ENCODE peak calls at places on chromosome 20, in ten cellular contexts. One of them, this sample, is unnamed.

GRCh38 chr20:35617397-35618031 is 1.9 kb downstream of the SPAG4 start:
- DNase-seq in bronchial epithelial cell: peak
- DNase-seq in spleen: peak
- DNase-seq in lower lobe of right lung: peak
- DNase-seq in psoas muscle: peak
- DNase-seq in IMR-90: peak
- DNase-seq in fibroblast of the aortic adventitia: peak
- DNase-seq in cardiac muscle cell: peak
- DNase-seq in Peyer's patch: peak
- DNase-seq in astrocyte: peak
- DNase-seq in this sample: peak

GRCh38 chr20:61023612-61024011 is 228.4 kb upstream of the CDH4 start:
- DNase-seq in bronchial epithelial cell: no peak
- DNase-seq in spleen: no peak
- DNase-seq in lower lobe of right lung: no peak
- DNase-seq in psoas muscle: no peak
- DNase-seq in IMR-90: no peak
- DNase-seq in fibroblast of the aortic adventitia: no peak
- DNase-seq in cardiac muscle cell: no peak
- DNase-seq in Peyer's patch: no peak
- DNase-seq in astrocyte: no peak
- DNase-seq in this sample: no peak

GRCh38 chr20:48841861-48842529 is 14.2 kb upstream of the PREX1 start:
- DNase-seq in bronchial epithelial cell: peak
- DNase-seq in spleen: no peak
- DNase-seq in lower lobe of right lung: no peak
- DNase-seq in psoas muscle: no peak
- DNase-seq in IMR-90: peak
- DNase-seq in fibroblast of the aortic adventitia: peak
- DNase-seq in cardiac muscle cell: peak
- DNase-seq in Peyer's patch: no peak
- DNase-seq in astrocyte: peak
- DNase-seq in this sample: no peak

GRCh38 chr20:2293971-2294370 is 1.8 kb upstream of the TGM3 start:
- DNase-seq in bronchial epithelial cell: no peak
- DNase-seq in spleen: no peak
- DNase-seq in lower lobe of right lung: no peak
- DNase-seq in psoas muscle: no peak
- DNase-seq in IMR-90: no peak
- DNase-seq in fibroblast of the aortic adventitia: no peak
- DNase-seq in cardiac muscle cell: no peak
- DNase-seq in Peyer's patch: peak
- DNase-seq in astrocyte: no peak
- DNase-seq in this sample: no peak

GRCh38 chr20:61569836-61570235 is 317.8 kb downstream of the CDH4 start:
- DNase-seq in bronchial epithelial cell: no peak
- DNase-seq in spleen: peak
- DNase-seq in lower lobe of right lung: no peak
- DNase-seq in psoas muscle: no peak
- DNase-seq in IMR-90: no peak
- DNase-seq in fibroblast of the aortic adventitia: no peak
- DNase-seq in cardiac muscle cell: no peak
- DNase-seq in Peyer's patch: no peak
- DNase-seq in astrocyte: no peak
- DNase-seq in this sample: peak

GRCh38 chr20:43925215-43925614 is 10.6 kb downstream of the TOX2 start:
- DNase-seq in bronchial epithelial cell: no peak
- DNase-seq in spleen: no peak
- DNase-seq in lower lobe of right lung: no peak
- DNase-seq in psoas muscle: no peak
- DNase-seq in IMR-90: no peak
- DNase-seq in fibroblast of the aortic adventitia: no peak
- DNase-seq in cardiac muscle cell: no peak
- DNase-seq in Peyer's patch: no peak
- DNase-seq in astrocyte: no peak
- DNase-seq in this sample: no peak

GRCh38 chr20:17505664-17506517 is 25.3 kb downstream of the BFSP1 start:
- DNase-seq in bronchial epithelial cell: peak
- DNase-seq in spleen: no peak
- DNase-seq in lower lobe of right lung: peak
- DNase-seq in psoas muscle: no peak
- DNase-seq in IMR-90: peak
- DNase-seq in fibroblast of the aortic adventitia: peak
- DNase-seq in cardiac muscle cell: peak
- DNase-seq in Peyer's patch: peak
- DNase-seq in astrocyte: peak
- DNase-seq in this sample: peak

GRCh38 chr20:46872315-46873211 is 22.1 kb upstream of the EYA2 start:
- DNase-seq in bronchial epithelial cell: peak
- DNase-seq in spleen: no peak
- DNase-seq in lower lobe of right lung: no peak
- DNase-seq in psoas muscle: no peak
- DNase-seq in IMR-90: peak
- DNase-seq in fibroblast of the aortic adventitia: peak
- DNase-seq in cardiac muscle cell: peak
- DNase-seq in Peyer's patch: no peak
- DNase-seq in astrocyte: no peak
- DNase-seq in this sample: no peak

GRCh38 chr20:32752458-32753250 is 9.4 kb upstream of the COMMD7 start:
- DNase-seq in bronchial epithelial cell: peak
- DNase-seq in spleen: no peak
- DNase-seq in lower lobe of right lung: no peak
- DNase-seq in psoas muscle: no peak
- DNase-seq in IMR-90: peak
- DNase-seq in fibroblast of the aortic adventitia: peak
- DNase-seq in cardiac muscle cell: peak
- DNase-seq in Peyer's patch: no peak
- DNase-seq in astrocyte: peak
- DNase-seq in this sample: no peak

GRCh38 chr20:33103561-33103960 is 24.1 kb downstream of the BPIFB4 start:
- DNase-seq in bronchial epithelial cell: no peak
- DNase-seq in spleen: no peak
- DNase-seq in lower lobe of right lung: no peak
- DNase-seq in psoas muscle: no peak
- DNase-seq in IMR-90: no peak
- DNase-seq in fibroblast of the aortic adventitia: no peak
- DNase-seq in cardiac muscle cell: no peak
- DNase-seq in Peyer's patch: no peak
- DNase-seq in astrocyte: no peak
- DNase-seq in this sample: no peak

GRCh38 chr20:14384411-14384810 is 47.0 kb upstream of the FLRT3 start:
- DNase-seq in bronchial epithelial cell: peak
- DNase-seq in spleen: no peak
- DNase-seq in lower lobe of right lung: no peak
- DNase-seq in psoas muscle: no peak
- DNase-seq in IMR-90: peak
- DNase-seq in fibroblast of the aortic adventitia: peak
- DNase-seq in cardiac muscle cell: no peak
- DNase-seq in Peyer's patch: no peak
- DNase-seq in astrocyte: no peak
- DNase-seq in this sample: no peak

GRCh38 chr20:63129376-63129965 is 86.5 kb downstream of the YTHDF1 start:
- DNase-seq in bronchial epithelial cell: no peak
- DNase-seq in spleen: peak
- DNase-seq in lower lobe of right lung: no peak
- DNase-seq in psoas muscle: no peak
- DNase-seq in IMR-90: no peak
- DNase-seq in fibroblast of the aortic adventitia: no peak
- DNase-seq in cardiac muscle cell: no peak
- DNase-seq in Peyer's patch: no peak
- DNase-seq in astrocyte: no peak
- DNase-seq in this sample: peak
- H3K4me3 ChIP-seq in bronchial epithelial cell: no peak
- H3K4me3 ChIP-seq in spleen: no peak
- H3K4me3 ChIP-seq in lower lobe of right lung: no peak
- H3K4me3 ChIP-seq in psoas muscle: no peak
- H3K4me3 ChIP-seq in IMR-90: no peak
- H3K4me3 ChIP-seq in fibroblast of the aortic adventitia: no peak
- H3K4me3 ChIP-seq in cardiac muscle cell: no peak
- H3K4me3 ChIP-seq in Peyer's patch: no peak
- H3K4me3 ChIP-seq in astrocyte: no peak
- H3K4me3 ChIP-seq in this sample: no peak

DNA sequence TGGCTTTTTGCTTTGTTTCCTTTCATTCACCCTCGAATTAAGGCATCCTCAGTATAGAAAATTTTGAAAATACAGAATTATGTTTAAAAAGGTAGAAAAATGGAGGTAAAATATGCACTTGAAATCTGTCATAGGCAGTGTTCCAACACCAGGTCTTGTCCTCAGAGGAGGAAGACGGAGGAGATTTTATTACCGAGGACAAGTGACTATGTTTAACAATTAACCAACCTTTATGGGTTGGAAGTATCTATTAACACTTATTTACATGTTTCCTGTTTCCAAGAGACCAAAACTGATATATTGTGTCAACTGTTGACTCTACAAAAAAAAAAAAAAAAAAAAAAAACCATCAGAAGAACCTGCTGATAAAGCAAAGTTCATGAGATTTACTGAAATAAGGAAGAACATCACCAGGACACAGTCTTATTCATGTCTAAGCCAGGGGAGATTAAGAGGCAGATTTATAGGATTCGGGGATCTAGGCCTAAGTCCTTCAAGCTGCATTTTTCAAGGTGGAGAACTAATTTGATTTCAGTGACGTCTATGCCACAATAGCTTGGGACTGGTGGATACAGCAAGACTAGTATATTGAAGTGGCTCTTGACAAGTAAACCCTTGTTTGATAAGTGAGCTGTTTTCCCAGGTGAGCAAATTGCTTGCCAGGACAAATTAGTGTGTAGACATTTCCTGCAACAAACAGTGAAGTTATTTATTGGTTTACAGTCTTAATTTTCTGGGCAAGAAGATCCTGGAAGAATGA is 126.6 kb upstream of the NAA20 start:
- DNase-seq in bronchial epithelial cell: no peak
- DNase-seq in spleen: no peak
- DNase-seq in lower lobe of right lung: no peak
- DNase-seq in psoas muscle: no peak
- DNase-seq in IMR-90: no peak
- DNase-seq in fibroblast of the aortic adventitia: no peak
- DNase-seq in cardiac muscle cell: no peak
- DNase-seq in Peyer's patch: no peak
- DNase-seq in astrocyte: no peak
- DNase-seq in this sample: no peak
- H3K4me3 ChIP-seq in bronchial epithelial cell: no peak
- H3K4me3 ChIP-seq in spleen: peak
- H3K4me3 ChIP-seq in lower lobe of right lung: peak
- H3K4me3 ChIP-seq in psoas muscle: peak
- H3K4me3 ChIP-seq in IMR-90: no peak
- H3K4me3 ChIP-seq in fibroblast of the aortic adventitia: no peak
- H3K4me3 ChIP-seq in cardiac muscle cell: no peak
- H3K4me3 ChIP-seq in Peyer's patch: no peak
- H3K4me3 ChIP-seq in astrocyte: peak
- H3K4me3 ChIP-seq in this sample: peak

GRCh38 chr20:34546751-34547181 is 11.8 kb upstream of the MAP1LC3A start:
- DNase-seq in bronchial epithelial cell: no peak
- DNase-seq in spleen: no peak
- DNase-seq in lower lobe of right lung: no peak
- DNase-seq in psoas muscle: no peak
- DNase-seq in IMR-90: no peak
- DNase-seq in fibroblast of the aortic adventitia: no peak
- DNase-seq in cardiac muscle cell: no peak
- DNase-seq in Peyer's patch: peak
- DNase-seq in astrocyte: no peak
- DNase-seq in this sample: no peak

GRCh38 chr20:34542439-34542838 is 16.1 kb upstream of the MAP1LC3A start:
- DNase-seq in bronchial epithelial cell: no peak
- DNase-seq in spleen: no peak
- DNase-seq in lower lobe of right lung: no peak
- DNase-seq in psoas muscle: no peak
- DNase-seq in IMR-90: no peak
- DNase-seq in fibroblast of the aortic adventitia: no peak
- DNase-seq in cardiac muscle cell: no peak
- DNase-seq in Peyer's patch: no peak
- DNase-seq in astrocyte: no peak
- DNase-seq in this sample: no peak

GRCh38 chr20:34543457-34544056 is 15.0 kb upstream of the MAP1LC3A start:
- DNase-seq in bronchial epithelial cell: no peak
- DNase-seq in spleen: no peak
- DNase-seq in lower lobe of right lung: no peak
- DNase-seq in psoas muscle: no peak
- DNase-seq in IMR-90: no peak
- DNase-seq in fibroblast of the aortic adventitia: no peak
- DNase-seq in cardiac muscle cell: no peak
- DNase-seq in Peyer's patch: no peak
- DNase-seq in astrocyte: no peak
- DNase-seq in this sample: no peak

GRCh38 chr20:34541917-34542316 is 16.6 kb upstream of the MAP1LC3A start:
- DNase-seq in bronchial epithelial cell: no peak
- DNase-seq in spleen: peak
- DNase-seq in lower lobe of right lung: no peak
- DNase-seq in psoas muscle: no peak
- DNase-seq in IMR-90: no peak
- DNase-seq in fibroblast of the aortic adventitia: no peak
- DNase-seq in cardiac muscle cell: no peak
- DNase-seq in Peyer's patch: no peak
- DNase-seq in astrocyte: no peak
- DNase-seq in this sample: no peak

DNA sequence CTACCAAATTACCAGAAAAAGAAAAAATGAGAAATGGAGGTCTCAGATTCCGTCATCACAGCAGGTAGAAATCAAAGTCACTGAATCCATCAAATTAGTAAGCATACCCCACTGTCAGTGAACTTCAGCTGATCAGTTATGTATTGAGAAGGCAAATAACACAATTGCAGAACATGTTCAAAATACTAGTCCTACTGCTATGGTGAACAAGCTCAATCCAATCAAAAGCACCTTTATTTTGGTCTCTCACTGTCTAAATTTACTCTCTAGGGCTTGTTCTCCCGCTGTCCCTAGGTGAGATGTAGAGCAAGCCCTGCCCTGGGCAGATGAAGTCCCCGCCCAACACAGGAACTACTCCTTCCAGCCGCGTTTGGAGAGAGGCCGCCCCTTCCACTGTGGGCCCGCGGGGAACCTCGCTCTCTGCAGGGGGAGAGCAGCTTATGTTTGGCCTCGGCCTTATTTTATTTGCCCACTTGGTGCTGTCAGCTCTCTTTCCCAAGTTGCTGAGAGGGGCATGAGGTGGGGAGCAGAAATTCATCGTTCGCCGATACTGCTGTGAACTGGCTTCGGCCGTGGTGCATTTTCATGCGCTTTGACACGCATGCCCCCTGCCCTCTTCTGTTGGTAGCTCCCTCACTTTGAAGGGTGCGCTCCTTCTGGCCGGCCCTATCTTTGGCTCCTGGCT is 14.3 kb upstream of the MAP1LC3A start:
- DNase-seq in bronchial epithelial cell: no peak
- DNase-seq in spleen: no peak
- DNase-seq in lower lobe of right lung: peak
- DNase-seq in psoas muscle: no peak
- DNase-seq in IMR-90: no peak
- DNase-seq in fibroblast of the aortic adventitia: no peak
- DNase-seq in cardiac muscle cell: peak
- DNase-seq in Peyer's patch: no peak
- DNase-seq in astrocyte: no peak
- DNase-seq in this sample: no peak
- H3K4me3 ChIP-seq in bronchial epithelial cell: peak
- H3K4me3 ChIP-seq in spleen: peak
- H3K4me3 ChIP-seq in lower lobe of right lung: peak
- H3K4me3 ChIP-seq in psoas muscle: no peak
- H3K4me3 ChIP-seq in IMR-90: no peak
- H3K4me3 ChIP-seq in fibroblast of the aortic adventitia: no peak
- H3K4me3 ChIP-seq in cardiac muscle cell: no peak
- H3K4me3 ChIP-seq in Peyer's patch: no peak
- H3K4me3 ChIP-seq in astrocyte: no peak
- H3K4me3 ChIP-seq in this sample: no peak

GRCh38 chr20:45399018-45399417 is 9.1 kb upstream of the DBNDD2 start:
- DNase-seq in bronchial epithelial cell: no peak
- DNase-seq in spleen: no peak
- DNase-seq in lower lobe of right lung: no peak
- DNase-seq in psoas muscle: no peak
- DNase-seq in IMR-90: no peak
- DNase-seq in fibroblast of the aortic adventitia: no peak
- DNase-seq in cardiac muscle cell: no peak
- DNase-seq in Peyer's patch: no peak
- DNase-seq in astrocyte: no peak
- DNase-seq in this sample: no peak
- H3K4me3 ChIP-seq in bronchial epithelial cell: no peak
- H3K4me3 ChIP-seq in spleen: no peak
- H3K4me3 ChIP-seq in lower lobe of right lung: no peak
- H3K4me3 ChIP-seq in psoas muscle: no peak
- H3K4me3 ChIP-seq in IMR-90: no peak
- H3K4me3 ChIP-seq in fibroblast of the aortic adventitia: no peak
- H3K4me3 ChIP-seq in cardiac muscle cell: no peak
- H3K4me3 ChIP-seq in Peyer's patch: no peak
- H3K4me3 ChIP-seq in astrocyte: no peak
- H3K4me3 ChIP-seq in this sample: no peak